ENCODE peak calls at places on chromosomes 12 and 14, in seven cellular contexts. One of them, this sample, is unnamed.

GRCh38 chr12:109831365-109831764 is 1.8 kb downstream of the TRPV4 start:
- DNase-seq in lower leg skin: no peak
- DNase-seq in esophagus squamous epithelium: no peak
- DNase-seq in ovary: no peak
- DNase-seq in stomach: no peak
- DNase-seq in H54: no peak
- DNase-seq in breast epithelium: no peak
- DNase-seq in this sample: no peak

GRCh38 chr12:131825146-131825892 is 2.9 kb upstream of the MMP17 start:
- DNase-seq in ovary: peak
- DNase-seq in H54: no peak
- DNase-seq in esophagus squamous epithelium: no peak
- DNase-seq in stomach: no peak
- DNase-seq in lower leg skin: no peak
- DNase-seq in breast epithelium: no peak
- DNase-seq in this sample: no peak

GRCh38 chr12:98419795-98420402 is 95.5 kb upstream of the TMPO start:
- DNase-seq in esophagus squamous epithelium: no peak
- DNase-seq in ovary: no peak
- DNase-seq in lower leg skin: no peak
- DNase-seq in H54: no peak
- DNase-seq in breast epithelium: peak
- DNase-seq in stomach: no peak
- DNase-seq in this sample: no peak

GRCh38 chr14:51293926-51294290 is 53.9 kb downstream of the TMX1 start:
- DNase-seq in lower leg skin: no peak
- DNase-seq in breast epithelium: no peak
- DNase-seq in stomach: no peak
- DNase-seq in H54: no peak
- DNase-seq in esophagus squamous epithelium: no peak
- DNase-seq in ovary: no peak
- DNase-seq in this sample: no peak

GRCh38 chr12:131007031-131007793 is 53.5 kb downstream of the ADGRD1 start:
- DNase-seq in breast epithelium: no peak
- DNase-seq in esophagus squamous epithelium: no peak
- DNase-seq in ovary: peak
- DNase-seq in stomach: peak
- DNase-seq in H54: no peak
- DNase-seq in lower leg skin: no peak
- DNase-seq in this sample: no peak

GRCh38 chr14:68363841-68364711 is 428.8 kb downstream of the ZFP36L1 start:
- DNase-seq in breast epithelium: no peak
- DNase-seq in lower leg skin: peak
- DNase-seq in H54: no peak
- DNase-seq in stomach: no peak
- DNase-seq in esophagus squamous epithelium: no peak
- DNase-seq in ovary: no peak
- DNase-seq in this sample: no peak

GRCh38 chr14:24612186-24612585 is 2.7 kb upstream of the GZMH start:
- DNase-seq in lower leg skin: no peak
- DNase-seq in ovary: no peak
- DNase-seq in stomach: no peak
- DNase-seq in breast epithelium: no peak
- DNase-seq in H54: no peak
- DNase-seq in esophagus squamous epithelium: no peak
- DNase-seq in this sample: no peak

GRCh38 chr12:66409195-66409871 is 107.0 kb downstream of the HELB start:
- DNase-seq in breast epithelium: no peak
- DNase-seq in esophagus squamous epithelium: no peak
- DNase-seq in ovary: no peak
- DNase-seq in stomach: no peak
- DNase-seq in H54: no peak
- DNase-seq in lower leg skin: no peak
- DNase-seq in this sample: peak

GRCh38 chr12:19480459-19480858 is 41.2 kb downstream of the AEBP2 start:
- DNase-seq in lower leg skin: no peak
- DNase-seq in esophagus squamous epithelium: no peak
- DNase-seq in H54: no peak
- DNase-seq in stomach: no peak
- DNase-seq in ovary: no peak
- DNase-seq in breast epithelium: no peak
- DNase-seq in this sample: peak

GRCh38 chr12:47982311-47982710 is 18.9 kb downstream of the TMEM106C start:
- DNase-seq in breast epithelium: no peak
- DNase-seq in H54: no peak
- DNase-seq in lower leg skin: no peak
- DNase-seq in stomach: no peak
- DNase-seq in ovary: no peak
- DNase-seq in esophagus squamous epithelium: no peak
- DNase-seq in this sample: no peak

GRCh38 chr14:96263347-96264199 is 7.6 kb downstream of the BDKRB1 start:
- DNase-seq in breast epithelium: no peak
- DNase-seq in ovary: no peak
- DNase-seq in lower leg skin: peak
- DNase-seq in stomach: no peak
- DNase-seq in esophagus squamous epithelium: no peak
- DNase-seq in H54: no peak
- DNase-seq in this sample: no peak

GRCh38 chr12:2019126-2019525 is 14.9 kb upstream of the DCP1B start:
- DNase-seq in esophagus squamous epithelium: no peak
- DNase-seq in H54: no peak
- DNase-seq in stomach: no peak
- DNase-seq in ovary: no peak
- DNase-seq in lower leg skin: no peak
- DNase-seq in breast epithelium: no peak
- DNase-seq in this sample: no peak

GRCh38 chr12:79400481-79400880 is 290.3 kb downstream of the PAWR start:
- DNase-seq in breast epithelium: no peak
- DNase-seq in esophagus squamous epithelium: no peak
- DNase-seq in ovary: no peak
- DNase-seq in H54: no peak
- DNase-seq in lower leg skin: no peak
- DNase-seq in stomach: no peak
- DNase-seq in this sample: no peak

GRCh38 chr12:110744176-110744575 is 1.5 kb upstream of the PPP1CC start:
- DNase-seq in breast epithelium: peak
- DNase-seq in stomach: no peak
- DNase-seq in ovary: no peak
- DNase-seq in esophagus squamous epithelium: no peak
- DNase-seq in lower leg skin: peak
- DNase-seq in H54: peak
- DNase-seq in this sample: no peak

GRCh38 chr14:31770271-31770670 is 209.1 kb downstream of the NUBPL start:
- DNase-seq in lower leg skin: no peak
- DNase-seq in stomach: no peak
- DNase-seq in ovary: no peak
- DNase-seq in H54: no peak
- DNase-seq in breast epithelium: no peak
- DNase-seq in esophagus squamous epithelium: no peak
- DNase-seq in this sample: no peak

GRCh38 chr14:65261946-65262345 is 150.6 kb upstream of the FUT8 start:
- DNase-seq in stomach: no peak
- DNase-seq in breast epithelium: no peak
- DNase-seq in H54: no peak
- DNase-seq in ovary: no peak
- DNase-seq in esophagus squamous epithelium: no peak
- DNase-seq in lower leg skin: no peak
- DNase-seq in this sample: no peak

GRCh38 chr12:132954471-132955048 is 1.5 kb downstream of the ZNF605 start:
- DNase-seq in esophagus squamous epithelium: no peak
- DNase-seq in stomach: no peak
- DNase-seq in H54: no peak
- DNase-seq in lower leg skin: peak
- DNase-seq in ovary: no peak
- DNase-seq in breast epithelium: no peak
- DNase-seq in this sample: no peak

GRCh38 chr14:101004954-101005353 is 101.4 kb upstream of the RTL1 start:
- DNase-seq in lower leg skin: peak
- DNase-seq in H54: no peak
- DNase-seq in breast epithelium: no peak
- DNase-seq in stomach: no peak
- DNase-seq in ovary: peak
- DNase-seq in esophagus squamous epithelium: no peak
- DNase-seq in this sample: no peak

GRCh38 chr14:62897057-62897456 is 148.2 kb downstream of the KCNH5 start:
- DNase-seq in esophagus squamous epithelium: no peak
- DNase-seq in H54: no peak
- DNase-seq in breast epithelium: no peak
- DNase-seq in ovary: no peak
- DNase-seq in lower leg skin: no peak
- DNase-seq in stomach: no peak
- DNase-seq in this sample: no peak

DNA sequence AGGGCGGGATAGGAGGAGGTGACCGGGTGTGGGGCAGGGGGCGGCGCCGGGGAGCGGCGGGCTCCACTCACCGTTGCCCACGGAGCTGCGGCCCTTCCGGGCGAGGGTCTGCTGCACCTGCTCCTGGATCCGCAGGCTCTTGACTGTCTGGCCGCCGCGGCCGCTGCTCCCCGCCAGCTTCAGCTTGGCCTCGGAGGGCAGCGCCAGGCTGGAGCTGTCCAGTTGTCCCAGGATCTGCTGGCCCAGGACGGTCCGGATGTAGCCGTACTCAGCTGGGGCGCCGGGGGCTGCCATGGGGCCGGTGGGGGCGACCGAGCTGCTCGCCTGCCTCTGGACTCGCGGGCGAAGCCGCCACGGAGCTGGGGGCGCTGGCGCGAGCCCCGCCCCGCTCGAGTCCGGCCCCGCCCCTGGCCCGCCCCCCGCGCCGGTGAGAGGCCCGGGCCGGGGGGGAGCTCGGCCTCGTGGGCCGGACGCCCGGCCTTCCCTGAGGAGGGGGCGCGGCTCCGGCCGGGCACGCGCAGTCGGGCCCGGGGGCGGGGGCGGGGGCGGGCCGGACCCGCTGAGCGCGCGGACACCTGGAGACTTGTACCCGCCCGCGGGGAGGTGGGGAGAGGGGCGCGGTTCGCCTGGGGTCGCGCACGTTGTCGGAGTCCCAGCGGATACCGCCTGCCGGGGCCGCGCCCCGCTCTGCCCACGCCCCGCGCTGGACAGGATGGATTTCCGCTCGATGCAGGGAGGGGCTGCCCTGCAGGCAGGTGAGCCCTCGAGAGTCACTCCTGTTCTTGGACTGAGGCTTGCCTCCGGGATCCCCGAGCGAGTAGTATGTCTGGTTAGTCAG is at the start of gene PKP2:
- DNase-seq in lower leg skin: peak
- DNase-seq in breast epithelium: peak
- DNase-seq in ovary: peak
- DNase-seq in esophagus squamous epithelium: no peak
- DNase-seq in stomach: peak
- DNase-seq in H54: peak
- DNase-seq in this sample: peak
- TF ChIP-seq POLR2A in lower leg skin: no peak
- TF ChIP-seq POLR2A in breast epithelium: no peak
- TF ChIP-seq POLR2A in ovary: no peak
- TF ChIP-seq POLR2A in esophagus squamous epithelium: no peak
- TF ChIP-seq POLR2A in stomach: no peak
- TF ChIP-seq POLR2A in H54: peak
- TF ChIP-seq POLR2A in this sample: no peak

GRCh38 chr14:23034498-23035302 is at the start of gene PSMB5:
- DNase-seq in H54: peak
- DNase-seq in ovary: peak
- DNase-seq in breast epithelium: peak
- DNase-seq in esophagus squamous epithelium: no peak
- DNase-seq in stomach: peak
- DNase-seq in lower leg skin: peak
- DNase-seq in this sample: no peak
- TF ChIP-seq POLR2A in H54: peak
- TF ChIP-seq POLR2A in ovary: no peak
- TF ChIP-seq POLR2A in breast epithelium: no peak
- TF ChIP-seq POLR2A in esophagus squamous epithelium: no peak
- TF ChIP-seq POLR2A in stomach: no peak
- TF ChIP-seq POLR2A in lower leg skin: no peak
- TF ChIP-seq POLR2A in this sample: peak

GRCh38 chr14:55073856-55074255 is 22.4 kb downstream of the MAPK1IP1L start:
- DNase-seq in ovary: no peak
- DNase-seq in esophagus squamous epithelium: no peak
- DNase-seq in stomach: no peak
- DNase-seq in H54: no peak
- DNase-seq in breast epithelium: peak
- DNase-seq in lower leg skin: no peak
- DNase-seq in this sample: no peak

GRCh38 chr14:55077155-55077554 is 25.7 kb downstream of the MAPK1IP1L start:
- DNase-seq in lower leg skin: no peak
- DNase-seq in breast epithelium: peak
- DNase-seq in stomach: peak
- DNase-seq in H54: no peak
- DNase-seq in ovary: no peak
- DNase-seq in esophagus squamous epithelium: no peak
- DNase-seq in this sample: no peak

GRCh38 chr14:55075628-55076027 is 24.2 kb downstream of the MAPK1IP1L start:
- DNase-seq in breast epithelium: no peak
- DNase-seq in stomach: no peak
- DNase-seq in ovary: no peak
- DNase-seq in lower leg skin: no peak
- DNase-seq in esophagus squamous epithelium: no peak
- DNase-seq in H54: no peak
- DNase-seq in this sample: no peak

GRCh38 chr14:55071870-55072640 is 20.6 kb downstream of the MAPK1IP1L start:
- DNase-seq in esophagus squamous epithelium: no peak
- DNase-seq in stomach: no peak
- DNase-seq in ovary: no peak
- DNase-seq in lower leg skin: no peak
- DNase-seq in H54: peak
- DNase-seq in breast epithelium: peak
- DNase-seq in this sample: no peak

DNA sequence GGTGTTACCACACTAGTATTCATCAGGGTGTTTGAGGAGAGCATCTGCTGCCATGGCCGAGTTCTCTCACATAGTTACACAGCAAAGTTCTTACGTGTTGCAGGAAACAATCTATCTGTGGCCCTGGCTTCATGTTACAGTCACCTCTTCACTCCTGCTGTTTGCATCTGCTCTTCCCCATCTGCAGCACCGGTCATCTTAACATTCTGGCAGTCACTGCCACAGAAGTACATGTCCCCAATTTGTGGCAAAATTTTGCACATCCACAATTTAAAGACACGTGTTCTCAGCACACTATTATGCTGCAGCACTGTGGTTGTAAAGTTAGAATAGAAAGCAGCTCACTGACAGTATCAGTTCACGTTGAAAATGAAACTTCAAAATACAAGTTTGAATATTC is 23.2 kb downstream of the MAPK1IP1L start:
- DNase-seq in ovary: no peak
- DNase-seq in stomach: no peak
- DNase-seq in esophagus squamous epithelium: no peak
- DNase-seq in breast epithelium: peak
- DNase-seq in H54: no peak
- DNase-seq in lower leg skin: no peak
- DNase-seq in this sample: no peak
- TF ChIP-seq POLR2A in ovary: no peak
- TF ChIP-seq POLR2A in stomach: no peak
- TF ChIP-seq POLR2A in esophagus squamous epithelium: no peak
- TF ChIP-seq POLR2A in breast epithelium: no peak
- TF ChIP-seq POLR2A in H54: no peak
- TF ChIP-seq POLR2A in lower leg skin: no peak
- TF ChIP-seq POLR2A in this sample: no peak

DNA sequence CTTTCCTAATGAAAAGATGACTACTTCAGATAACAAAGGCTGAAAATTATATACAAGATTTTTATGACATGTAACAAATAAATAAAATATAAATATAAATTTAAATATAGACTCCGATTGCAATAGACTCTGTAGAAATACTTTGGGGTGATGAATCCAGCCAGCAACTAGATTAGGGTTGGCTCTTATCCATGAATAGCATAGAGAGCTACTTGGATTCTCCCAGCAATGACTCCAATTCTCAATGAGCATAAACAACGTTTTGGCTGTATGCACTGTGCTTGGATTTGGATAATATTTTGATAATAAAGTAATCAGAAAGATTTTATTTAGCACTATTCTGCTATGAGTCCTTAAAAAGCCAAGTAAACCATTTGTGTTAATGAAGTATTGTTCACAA is 58.0 kb upstream of the LRFN5 start:
- DNase-seq in breast epithelium: no peak
- DNase-seq in esophagus squamous epithelium: no peak
- DNase-seq in ovary: no peak
- DNase-seq in stomach: no peak
- DNase-seq in lower leg skin: no peak
- DNase-seq in H54: no peak
- DNase-seq in this sample: no peak
- TF ChIP-seq POLR2A in breast epithelium: no peak
- TF ChIP-seq POLR2A in esophagus squamous epithelium: no peak
- TF ChIP-seq POLR2A in ovary: no peak
- TF ChIP-seq POLR2A in stomach: no peak
- TF ChIP-seq POLR2A in lower leg skin: no peak
- TF ChIP-seq POLR2A in H54: no peak
- TF ChIP-seq POLR2A in this sample: no peak

This sample was measured in erythroblast.